ENCODE peak calls at places on chromosomes 11 and 22, in ten cellular contexts. B, Q, D, G, E, N, X, F, S and T are unnamed samples.

GRCh38 chr11:120135838-120136237 is 2.1 kb downstream of the TRIM29 start:
- DNase-seq in S (no peak), B (peak), G (no peak), X (no peak), F (no peak), N (no peak), D (no peak), E (no peak), Q (no peak), T (no peak)

GRCh38 chr11:69241844-69242582 is 51.9 kb upstream of the MYEOV start:
- DNase-seq in E (no peak), F (no peak), B (no peak), X (no peak), Q (no peak), G (no peak), N (no peak), D (no peak), S (no peak), T (no peak)

GRCh38 chr11:24046731-24047130 is 450.1 kb upstream of the LUZP2 start:
- DNase-seq in X (no peak), Q (no peak), D (no peak), G (no peak), S (no peak), N (no peak), E (no peak), B (no peak), F (no peak), T (no peak)

GRCh38 chr11:110349109-110349996 is 52.9 kb upstream of the RDX start:
- DNase-seq in Q (peak), D (no peak), F (no peak), X (no peak), E (no peak), N (peak), G (no peak), B (no peak), S (no peak), T (peak)

GRCh38 chr11:61028135-61028729 is 56.8 kb downstream of the CD6 start:
- DNase-seq in Q (peak), B (no peak), E (no peak), F (no peak), S (no peak), X (no peak), G (no peak), N (no peak), D (no peak), T (no peak)

GRCh38 chr11:69375316-69376154 is 81.6 kb downstream of the MYEOV start:
- DNase-seq in Q (no peak), G (no peak), F (no peak), S (peak), B (peak), E (peak), X (no peak), N (no peak), D (no peak), T (no peak)

GRCh38 chr22:48717883-48718817 is 1109.5 kb downstream of the BRD1 start:
- DNase-seq in X (no peak), G (peak), B (no peak), N (no peak), S (no peak), Q (no peak), E (no peak), D (no peak), F (no peak), T (no peak)

GRCh38 chr11:120354068-120354467 is 17.9 kb downstream of the ARHGEF12 start:
- DNase-seq in D (no peak), B (no peak), Q (no peak), X (no peak), S (no peak), E (no peak), N (peak), G (no peak), F (no peak), T (no peak)

GRCh38 chr22:37623075-37624016 is 14.7 kb downstream of the GGA1 start:
- DNase-seq in G (peak), N (no peak), F (peak), X (peak), Q (peak), D (peak), S (no peak), E (peak), B (no peak), T (peak)

GRCh38 chr22:47990486-47990885 is 1228.0 kb downstream of the TBC1D22A start:
- DNase-seq in N (no peak), B (no peak), Q (no peak), G (no peak), F (no peak), D (no peak), E (no peak), X (no peak), S (no peak), T (no peak)

GRCh38 chr11:113014262-113014661 is 53.0 kb downstream of the NCAM1 start:
- DNase-seq in S (no peak), X (peak), G (no peak), D (peak), N (no peak), B (no peak), Q (no peak), F (no peak), E (no peak), T (no peak)

GRCh38 chr11:91686700-91687099 is 537.9 kb upstream of the FAT3 start:
- DNase-seq in B (no peak), X (no peak), E (no peak), Q (no peak), N (no peak), G (no peak), F (no peak), D (no peak), S (no peak), T (peak)

GRCh38 chr22:28142361-28142801 is 223.3 kb upstream of the PITPNB start:
- DNase-seq in N (peak), F (no peak), X (peak), D (no peak), B (no peak), E (no peak), Q (no peak), G (no peak), S (no peak), T (peak)

GRCh38 chr11:10497371-10498021 is 42.4 kb downstream of the AMPD3 start:
- DNase-seq in S (peak), E (no peak), Q (peak), X (peak), N (no peak), F (no peak), D (no peak), G (no peak), B (peak), T (no peak)

GRCh38 chr11:94948070-94948617 is 25.2 kb downstream of the CWC15 start:
- DNase-seq in Q (no peak), G (no peak), E (no peak), N (peak), F (no peak), S (no peak), D (no peak), X (no peak), B (no peak), T (no peak)

GRCh38 chr22:43467571-43467970 is 55.8 kb downstream of the MPPED1 start:
- DNase-seq in Q (no peak), S (no peak), D (no peak), F (no peak), N (no peak), G (no peak), B (no peak), E (no peak), X (no peak), T (no peak)

GRCh38 chr22:39013923-39014722 is at the start of gene APOBEC3C:
- DNase-seq in F (peak), N (peak), B (peak), G (peak), S (peak), X (peak), E (peak), D (peak), Q (peak), T (peak)

GRCh38 chr11:64996710-64997380 is at the start of gene BATF2:
- DNase-seq in F (peak), B (peak), Q (peak), X (peak), G (peak), N (peak), E (peak), S (no peak), D (peak), T (peak)

GRCh38 chr11:116605543-116605942 is 167.2 kb downstream of the BUD13 start:
- DNase-seq in X (peak), B (peak), G (peak), F (peak), N (peak), S (peak), D (no peak), E (no peak), Q (peak), T (peak)

GRCh38 chr11:28140689-28141455 is 32.7 kb downstream of the METTL15 start:
- DNase-seq in B (no peak), F (no peak), X (no peak), S (no peak), E (no peak), G (no peak), D (no peak), Q (no peak), N (no peak), T (no peak)

GRCh38 chr11:6022954-6023353 is 7.6 kb downstream of the OR56A1 start:
- DNase-seq in B (no peak), F (peak), S (no peak), X (peak), D (peak), E (no peak), Q (peak), G (no peak), N (peak), T (peak)

GRCh38 chr11:24679686-24680318 is 182.9 kb downstream of the LUZP2 start:
- DNase-seq in S (no peak), X (no peak), F (no peak), G (no peak), D (no peak), N (no peak), E (no peak), B (no peak), Q (no peak), T (peak)

GRCh38 chr11:64013141-64013896 is 22.4 kb upstream of the FLRT1 start:
- DNase-seq in E (no peak), S (no peak), B (no peak), Q (no peak), F (no peak), G (no peak), D (no peak), N (no peak), X (no peak), T (no peak)

GRCh38 chr11:17161515-17161914 is 46.3 kb downstream of the PIK3C2A start:
- DNase-seq in N (no peak), D (no peak), G (no peak), F (no peak), E (no peak), B (no peak), X (no peak), S (no peak), Q (no peak), T (no peak)

GRCh38 chr11:67452141-67452952 is at the start of gene GPR152:
- DNase-seq in S (no peak), E (peak), N (no peak), F (no peak), X (no peak), G (no peak), D (no peak), B (no peak), Q (no peak), T (no peak)

GRCh38 chr11:130194241-130195023 is 34.9 kb downstream of the ST14 start:
- DNase-seq in E (no peak), X (no peak), B (no peak), D (no peak), N (no peak), F (no peak), S (no peak), Q (no peak), G (no peak), T (no peak)

GRCh38 chr11:32088117-32088941 is 2.5 kb upstream of the RCN1 start:
- DNase-seq in D (peak), B (peak), S (no peak), X (no peak), F (no peak), Q (peak), E (no peak), G (no peak), N (peak), T (no peak)

GRCh38 chr11:115170133-115170815 is 333.9 kb downstream of the CADM1 start:
- DNase-seq in X (peak), F (peak), S (no peak), N (no peak), B (no peak), E (no peak), G (peak), D (no peak), Q (peak), T (peak)

GRCh38 chr11:116962108-116962507 is 124.7 kb upstream of the APOA1 start:
- DNase-seq in N (peak), G (no peak), Q (no peak), B (no peak), X (no peak), F (no peak), E (no peak), D (no peak), S (no peak), T (no peak)

GRCh38 chr11:48354013-48354412 is 12.3 kb downstream of the OR4C5 start:
- DNase-seq in E (no peak), X (no peak), G (no peak), F (no peak), B (no peak), N (no peak), Q (no peak), S (no peak), D (no peak), T (no peak)

DNA sequence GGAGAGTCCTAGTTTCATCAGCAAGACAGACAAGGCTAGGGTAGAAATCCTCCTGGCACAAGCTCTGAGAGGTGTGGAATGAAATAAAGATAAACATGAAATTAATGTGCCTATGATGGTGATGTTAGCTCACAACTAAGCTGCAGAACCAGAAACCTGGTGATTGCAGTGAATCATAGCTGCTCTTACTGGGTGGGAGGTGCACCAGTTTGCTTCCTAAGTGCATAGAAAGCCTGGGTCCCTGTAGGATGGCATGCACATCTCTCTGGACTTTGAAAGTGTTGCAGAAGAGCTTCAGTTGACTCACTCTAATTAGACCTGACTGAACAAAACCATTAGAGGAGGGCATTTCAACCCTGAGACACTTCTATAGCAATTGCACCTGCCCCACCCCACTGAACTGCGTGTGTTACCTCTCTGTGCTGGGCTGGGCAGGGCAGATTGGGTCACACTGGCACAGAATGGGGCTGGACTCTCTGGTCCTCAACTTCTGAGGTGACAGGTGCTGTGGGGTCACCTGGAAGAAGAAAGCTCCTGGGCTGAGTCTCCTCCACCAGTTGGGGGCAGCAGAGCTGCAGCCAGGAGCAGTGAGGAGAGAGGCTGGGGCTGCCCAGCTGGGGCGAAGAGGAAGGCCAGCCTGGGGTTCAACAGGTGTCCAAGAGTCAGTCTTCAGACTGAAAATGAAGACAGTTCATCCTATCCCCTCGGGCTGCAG is 57.9 kb downstream of the GGTLC2 start:
- DNase-seq in B (peak), Q (no peak), X (no peak), G (peak), E (no peak), N (no peak), D (no peak), S (no peak), F (peak), T (peak)
- TF ChIP-seq CTCF in B (no peak), Q (peak), X (peak), G (peak), E (no peak), N (no peak), D (no peak), S (no peak), F (no peak), T (peak)

DNA sequence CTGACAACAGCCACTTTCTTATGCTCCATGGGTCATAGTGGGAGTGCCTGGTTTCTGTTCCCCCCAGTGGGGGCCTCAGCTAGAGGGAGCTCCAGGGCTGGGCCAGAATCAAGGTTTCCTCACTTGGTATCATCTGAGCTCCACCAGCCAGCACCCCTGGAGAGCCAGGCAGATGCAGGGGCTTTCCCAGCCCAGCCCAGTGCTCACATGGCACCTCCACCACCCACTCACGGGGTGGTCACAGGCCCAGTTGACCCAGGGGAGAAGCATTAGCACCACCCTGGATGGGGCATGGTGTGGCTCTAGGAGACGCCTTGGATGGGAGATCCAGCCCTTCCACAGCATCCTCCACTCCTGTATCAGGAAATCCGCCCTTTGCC is 24.1 kb upstream of the WNT7B start:
- DNase-seq in G (no peak), N (no peak), D (no peak), S (no peak), X (peak), F (no peak), E (peak), Q (no peak), B (no peak), T (no peak)
- TF ChIP-seq CTCF in G (no peak), N (no peak), D (no peak), S (no peak), X (no peak), F (no peak), E (no peak), Q (no peak), B (no peak), T (no peak)

GRCh38 chr22:41245917-41246499 is 5.3 kb upstream of the CHADL start:
- DNase-seq in E (no peak), F (no peak), X (no peak), B (no peak), N (no peak), Q (no peak), D (no peak), G (peak), S (no peak), T (peak)
- TF ChIP-seq CTCF in E (no peak), F (peak), X (no peak), B (no peak), N (no peak), Q (no peak), D (no peak), G (peak), S (peak), T (peak)

DNA sequence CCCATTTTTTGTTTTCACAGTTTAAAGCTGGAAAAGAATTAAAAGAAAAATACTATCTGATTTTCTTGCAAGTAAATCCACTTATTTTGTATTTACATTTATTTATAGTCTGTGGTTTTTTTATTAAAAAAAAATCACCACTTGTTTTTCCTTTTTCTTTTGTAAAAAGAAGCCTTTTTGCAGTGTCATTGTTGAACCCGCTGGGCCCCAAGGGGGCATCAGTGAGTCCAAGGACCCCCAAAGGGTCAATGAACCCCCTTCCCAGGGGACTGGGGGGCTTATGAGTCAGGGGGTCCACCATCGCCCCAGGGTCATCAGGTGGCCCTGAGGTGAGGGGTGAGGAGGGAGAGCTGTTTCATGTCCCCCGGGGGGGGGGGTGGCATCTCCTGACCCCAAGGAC is 34.0 kb upstream of the EIF3D start:
- DNase-seq in B (no peak), N (no peak), S (no peak), E (no peak), Q (no peak), X (no peak), G (no peak), F (no peak), D (no peak), T (no peak)
- TF ChIP-seq CTCF in B (no peak), N (no peak), S (no peak), E (no peak), Q (no peak), X (no peak), G (no peak), F (no peak), D (no peak), T (peak)

GRCh38 chr22:41285820-41286638 is at the start of gene RANGAP1:
- DNase-seq in X (peak), F (peak), B (peak), G (peak), N (peak), E (peak), Q (peak), S (peak), D (peak), T (peak)
- TF ChIP-seq CTCF in X (no peak), F (no peak), B (no peak), G (no peak), N (no peak), E (peak), Q (peak), S (peak), D (peak), T (no peak)

GRCh38 chr11:2390091-2390870 is 10.3 kb upstream of the TSSC4 start:
- DNase-seq in D (no peak), B (no peak), S (no peak), F (no peak), E (peak), X (no peak), Q (no peak), G (no peak), N (no peak), T (no peak)

GRCh38 chr11:2387266-2387982 is 10.3 kb downstream of the CD81 start:
- DNase-seq in N (no peak), X (no peak), F (no peak), E (no peak), Q (no peak), D (no peak), G (no peak), B (no peak), S (no peak), T (peak)

GRCh38 chr11:2388431-2389024 is 11.4 kb downstream of the CD81 start:
- DNase-seq in S (no peak), G (no peak), X (no peak), F (no peak), B (no peak), N (no peak), D (no peak), Q (no peak), E (no peak), T (no peak)

GRCh38 chr11:2390871-2391662 is 9.5 kb upstream of the TSSC4 start:
- DNase-seq in Q (no peak), E (no peak), D (no peak), X (no peak), F (no peak), S (no peak), N (peak), B (no peak), G (no peak), T (peak)

GRCh38 chr11:2389344-2390026 is 11.1 kb upstream of the TSSC4 start:
- DNase-seq in N (no peak), E (no peak), B (no peak), G (no peak), D (no peak), Q (no peak), F (no peak), X (no peak), S (no peak), T (no peak)
- TF ChIP-seq CTCF in N (no peak), E (no peak), B (no peak), G (no peak), D (no peak), Q (peak), F (no peak), X (no peak), S (peak), T (no peak)

GRCh38 chr11:4495986-4496385 is 13.5 kb downstream of the OR52K1 start:
- DNase-seq in S (no peak), E (no peak), F (no peak), X (no peak), B (no peak), Q (no peak), G (no peak), N (no peak), D (no peak), T (no peak)

GRCh38 chr11:4495487-4495886 is 13.0 kb downstream of the OR52K1 start:
- DNase-seq in D (no peak), F (no peak), N (no peak), G (no peak), Q (no peak), S (no peak), B (no peak), X (no peak), E (no peak), T (no peak)

GRCh38 chr11:4491878-4492606 is 9.6 kb downstream of the OR52K1 start:
- DNase-seq in Q (no peak), D (no peak), E (no peak), X (no peak), F (no peak), N (no peak), B (no peak), S (no peak), G (no peak), T (no peak)

GRCh38 chr11:4496555-4497248 is 14.3 kb downstream of the OR52K1 start:
- DNase-seq in Q (no peak), B (no peak), X (no peak), E (no peak), G (no peak), F (no peak), N (no peak), S (no peak), D (no peak), T (no peak)

DNA sequence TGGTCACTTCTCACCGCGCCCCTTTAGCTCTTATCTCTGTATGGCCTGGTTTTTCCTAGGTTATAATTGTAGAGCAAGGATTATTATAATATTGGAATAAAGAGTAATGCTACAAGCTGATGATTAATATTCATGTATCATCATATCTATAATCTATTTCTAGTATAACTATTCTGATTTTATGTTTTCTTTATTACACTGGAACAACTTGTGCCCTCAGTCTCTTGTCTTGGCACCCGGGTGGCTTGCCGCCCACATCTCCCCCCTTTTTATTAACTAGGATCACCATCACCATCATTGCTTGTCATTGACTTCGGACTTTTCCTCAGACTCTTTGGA is 11.0 kb downstream of the OR52K1 start:
- DNase-seq in E (no peak), D (no peak), Q (no peak), N (no peak), G (no peak), B (no peak), S (no peak), X (no peak), F (no peak), T (no peak)
- TF ChIP-seq CTCF in E (no peak), D (peak), Q (no peak), N (peak), G (no peak), B (no peak), S (peak), X (peak), F (no peak), T (no peak)